ENCODE peak calls at places on chromosomes 2 and 18, in five cellular contexts. U is SK-N-SH, F is HCT116, E is HepG2, Z is GM12878. L is an unnamed sample.

GRCh38 chr18:74598350-74599001 is 806 bp downstream of the ZNF407 start:
- DNase-seq in U (peak; percentile 85), F (peak; percentile 27), Z (no peak), E (peak; percentile 60), L (peak; percentile 52)

GRCh38 chr2:108621087-108621559 is 86.9 kb downstream of the LIMS1 start:
- DNase-seq in E (no peak), U (no peak), Z (no peak), F (peak; percentile 19), L (peak; percentile 70)

GRCh38 chr2:68188831-68189230 is 31.1 kb downstream of the PNO1 start:
- DNase-seq in E (no peak), Z (no peak), F (no peak), U (no peak), L (no peak)

GRCh38 chr2:166074430-166074829 is 53.4 kb downstream of the SCN1A start:
- DNase-seq in U (peak; percentile 16), F (no peak), Z (no peak), E (no peak), L (no peak)

GRCh38 chr2:201872576-201872975 is 66.2 kb downstream of the CDK15 start:
- DNase-seq in Z (no peak), U (no peak), F (no peak), E (no peak), L (peak; percentile 38)

GRCh38 chr2:67340118-67341011 is 56.8 kb upstream of the ETAA1 start:
- DNase-seq in F (no peak), E (no peak), U (no peak), Z (no peak), L (peak; percentile 72)

GRCh38 chr2:233422050-233422639 is 67.9 kb downstream of the DGKD start:
- DNase-seq in U (no peak), Z (peak; percentile 66), F (no peak), E (no peak), L (no peak)

GRCh38 chr2:234724850-234725249 is 227.0 kb upstream of the SH3BP4 start:
- DNase-seq in Z (no peak), F (no peak), E (no peak), U (no peak), L (no peak)

GRCh38 chr2:109124982-109125594 is 3.9 kb upstream of the SH3RF3 start:
- DNase-seq in U (peak; percentile 63), Z (no peak), F (no peak), E (no peak), L (peak; percentile 19)

GRCh38 chr2:233690444-233690843 is 2.2 kb upstream of the UGT1A6 start:
- DNase-seq in F (no peak), U (no peak), Z (no peak), E (no peak), L (no peak)

GRCh38 chr2:200353125-200353524 is 46.6 kb downstream of the SPATS2L start:
- DNase-seq in Z (no peak), U (no peak), F (no peak), E (no peak), L (no peak)

GRCh38 chr2:200356794-200357472 is 50.4 kb downstream of the SPATS2L start:
- DNase-seq in U (no peak), Z (no peak), E (no peak), F (no peak), L (peak; percentile 55)

GRCh38 chr2:200356306-200356705 is 49.8 kb downstream of the SPATS2L start:
- DNase-seq in E (no peak), F (no peak), U (no peak), Z (no peak), L (no peak)

GRCh38 chr2:200353873-200354272 is 47.4 kb downstream of the SPATS2L start:
- DNase-seq in U (no peak), Z (no peak), F (no peak), E (no peak), L (no peak)

GRCh38 chr2:200354823-200355751 is 48.6 kb downstream of the SPATS2L start:
- DNase-seq in E (no peak), U (no peak), F (no peak), Z (no peak), L (peak; percentile 48)
- TF ChIP-seq REST in E (no peak), U (no peak), F (no peak), Z (no peak), L (no peak)

GRCh38 chr18:66457245-66457644 is 146.6 kb downstream of the CDH19 start:
- DNase-seq in E (no peak), Z (no peak), U (no peak), F (no peak), L (peak; percentile 2)

DNA sequence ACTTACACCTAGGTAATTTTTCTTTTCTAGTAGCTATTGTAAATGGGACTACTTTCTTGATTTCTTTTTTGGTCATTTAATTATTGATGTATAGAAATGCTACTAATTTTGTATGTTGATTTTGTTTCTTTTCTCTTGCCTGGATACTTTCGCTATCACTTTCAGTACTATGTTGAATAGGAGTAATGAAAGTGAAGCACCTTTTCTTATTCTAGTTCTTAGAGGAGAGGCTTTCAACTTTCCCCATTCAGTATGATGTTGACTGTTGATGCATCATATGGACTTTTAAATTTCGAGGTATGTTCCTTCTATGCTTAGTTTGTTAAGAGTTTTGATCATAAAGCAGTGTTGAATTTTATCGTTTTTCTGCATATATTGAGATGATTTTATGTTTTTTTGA is 142.5 kb downstream of the CDH19 start:
- DNase-seq in U (no peak), F (no peak), E (no peak), Z (no peak), L (no peak)
- H3K4me1 ChIP-seq in U (no peaks in the 10 kb centered on the region), F (no peaks in the 10 kb centered on the region), E (no peaks in the 10 kb centered on the region), Z (no peaks in the 10 kb centered on the region), L (no peaks in the 10 kb centered on the region)

GRCh38 chr2:116537811-116538210 is 1276.7 kb upstream of the DDX18 start:
- DNase-seq in F (no peak), Z (no peak), U (no peak), E (no peak), L (no peak)
- H3K36me3 ChIP-seq in F (no peaks in the 10 kb centered on the region), Z (no peaks in the 10 kb centered on the region), U (no peaks in the 10 kb centered on the region), E (no peaks in the 10 kb centered on the region), L (no peaks in the 10 kb centered on the region)

DNA sequence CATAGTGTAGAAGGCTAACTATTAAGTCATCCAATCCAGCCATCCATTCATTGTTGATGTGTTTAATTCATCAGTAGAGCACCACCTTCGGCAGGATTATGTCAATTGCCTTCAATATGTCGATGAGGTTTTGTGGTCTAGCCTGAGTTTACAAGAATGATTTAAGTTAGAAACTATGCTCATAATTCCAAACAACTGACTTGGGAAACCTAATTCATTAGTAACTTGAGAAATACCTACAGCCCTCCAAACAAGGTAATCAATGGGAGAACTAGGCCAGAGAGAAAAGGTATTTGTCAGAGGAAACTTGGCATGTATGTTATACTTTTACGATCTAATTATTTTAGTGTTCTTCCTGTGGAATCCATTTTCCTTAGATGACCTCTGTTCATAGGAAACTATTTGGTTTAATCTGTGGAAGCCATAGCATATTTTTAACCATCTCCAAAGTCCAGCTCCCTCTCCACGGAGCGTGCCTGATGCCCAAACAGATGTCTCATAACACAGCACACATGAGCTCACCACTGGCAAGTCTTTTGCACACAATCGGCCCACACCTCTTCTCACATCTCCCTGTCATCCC is 148.5 kb downstream of the GFPT1 start:
- DNase-seq in U (no peak), Z (no peak), E (no peak), F (no peak), L (no peak)
- TF ChIP-seq REST in U (no peak), Z (no peak), E (no peak), F (no peak), L (no peak)

GRCh38 chr2:223644116-223644515 is 42.0 kb upstream of the SCG2 start:
- DNase-seq in F (no peak), E (no peak), U (no peak), Z (no peak), L (no peak)

GRCh38 chr2:223642496-223642895 is 40.3 kb upstream of the SCG2 start:
- DNase-seq in Z (no peak), E (no peak), F (no peak), U (no peak), L (no peak)

GRCh38 chr2:223647258-223647952 is 45.2 kb upstream of the SCG2 start:
- DNase-seq in E (no peak), U (no peak), Z (no peak), F (no peak), L (no peak)

GRCh38 chr2:223641062-223641461 is 38.9 kb upstream of the SCG2 start:
- DNase-seq in E (no peak), Z (no peak), F (no peak), U (peak; percentile 14), L (no peak)

DNA sequence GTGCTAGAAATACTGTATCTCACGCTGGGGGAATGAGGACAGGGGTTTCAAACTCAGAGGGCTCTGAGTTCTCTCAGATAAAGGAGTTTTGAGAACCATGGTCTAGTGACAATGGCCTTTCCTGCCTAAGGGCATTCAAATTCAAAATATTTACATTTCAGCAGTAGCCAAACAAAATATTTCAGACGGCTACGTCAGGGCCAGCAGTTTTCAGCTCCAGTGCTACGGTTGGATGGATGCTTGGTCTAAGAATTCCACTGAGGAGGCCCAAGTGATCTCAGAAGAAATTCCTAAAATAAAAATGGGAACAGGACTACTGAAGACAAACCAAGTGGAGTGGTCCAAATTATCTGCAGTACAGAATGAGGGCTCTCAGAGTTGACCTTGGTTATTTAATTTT is 41.1 kb upstream of the SCG2 start:
- DNase-seq in Z (no peak), F (no peak), E (no peak), U (no peak), L (no peak)
- H3K4me1 ChIP-seq in Z (peaks cover 8% of the 10 kb centered on the region), F (peaks cover 3% of the 10 kb centered on the region), E (peaks cover 18% of the 10 kb centered on the region), U (peaks cover 6% of the 10 kb centered on the region), L (peaks cover 11% of the 10 kb centered on the region)

GRCh38 chr18:79449551-79450288 is 54.0 kb downstream of the NFATC1 start:
- DNase-seq in E (no peak), F (no peak), Z (no peak), U (no peak), L (no peak)
- H3K36me3 ChIP-seq in E (no peaks in the 10 kb centered on the region), F (no peaks in the 10 kb centered on the region), Z (peaks cover 7% of the 10 kb centered on the region), U (no peaks in the 10 kb centered on the region), L (no peaks in the 10 kb centered on the region)

GRCh38 chr18:23451491-23451890 is 1.6 kb upstream of the RIOK3 start:
- DNase-seq in F (no peak), Z (no peak), E (no peak), U (no peak), L (no peak)
- TF ChIP-seq REST in F (no peak), Z (no peak), E (no peak), U (no peak), L (no peak)